ENCODE peak calls at places on chromosome 2, in seven cellular contexts. B is lung, W is HTR-8/SVneo, S is astrocyte of the spinal cord, Y is nucleus accumbens, D is epithelial cell of esophagus, Q is substantia nigra. C is an unnamed sample.

GRCh38 chr2:108587621-108588020 is 53.4 kb downstream of the LIMS1 start:
- DNase-seq in B (no peak), W (no peak), S (peak; percentile 88), Y (no peak), D (peak; percentile 69), Q (no peak), C (peak; percentile 44)

GRCh38 chr2:41870948-41871522 is 176.8 kb upstream of the PKDCC start:
- DNase-seq in B (no peak), W (no peak), S (no peak), Y (no peak), D (no peak), Q (no peak), C (no peak)

GRCh38 chr2:199850718-199851498 is at the start of gene FTCDNL1:
- DNase-seq in B (peak; percentile 66), W (peak; percentile 40), S (peak; percentile 46), Y (peak; percentile 57), D (peak; percentile 56), Q (peak; percentile 55), C (peak; percentile 59)

GRCh38 chr2:8515864-8516533 is 165.9 kb upstream of the ID2 start:
- DNase-seq in B (no peak), W (no peak), S (no peak), Y (no peak), D (no peak), Q (no peak), C (no peak)

GRCh38 chr2:24972315-24972958 is 682 bp upstream of the DNAJC27 start:
- DNase-seq in B (no peak), W (peak; percentile 30), S (peak; percentile 50), Y (no peak), D (peak; percentile 31), Q (no peak), C (peak; percentile 59)

GRCh38 chr2:152411154-152411553 is 76.2 kb downstream of the FMNL2 start:
- DNase-seq in B (no peak), W (no peak), S (no peak), Y (no peak), D (peak; percentile 46), Q (no peak), C (no peak)

GRCh38 chr2:110818767-110819481 is 86.6 kb downstream of the ACOXL start:
- DNase-seq in B (no peak), W (no peak), S (no peak), Y (no peak), D (no peak), Q (no peak), C (no peak)

GRCh38 chr2:120059483-120059882 is 46.6 kb downstream of the EPB41L5 start:
- DNase-seq in B (no peak), W (no peak), S (no peak), Y (no peak), D (no peak), Q (no peak), C (no peak)

GRCh38 chr2:131801210-131801744 is 273.6 kb downstream of the CCDC74A start:
- DNase-seq in B (no peak), W (no peak), S (no peak), Y (no peak), D (no peak), Q (no peak), C (peak; percentile 21)

GRCh38 chr2:96205238-96205637 is 3.4 kb downstream of the STARD7 start:
- DNase-seq in B (no peak), W (no peak), S (peak; percentile 31), Y (no peak), D (peak; percentile 29), Q (no peak), C (no peak)

GRCh38 chr2:219434718-219435525 is at the start of gene SPEG:
- DNase-seq in B (no peak), W (no peak), S (no peak), Y (no peak), D (no peak), Q (no peak), C (peak; percentile 38)

GRCh38 chr2:182649316-182649715 is 66.7 kb upstream of the DNAJC10 start:
- DNase-seq in B (no peak), W (no peak), S (peak; percentile 39), Y (no peak), D (peak; percentile 42), Q (no peak), C (no peak)

GRCh38 chr2:236184701-236185100 is 16.5 kb upstream of the GBX2 start:
- DNase-seq in B (no peak), W (no peak), S (no peak), Y (no peak), D (no peak), Q (no peak), C (no peak)

GRCh38 chr2:157261199-157261782 is 3.8 kb downstream of the GALNT5 start:
- DNase-seq in B (peak; percentile 39), W (no peak), S (peak; percentile 54), Y (no peak), D (peak; percentile 91), Q (no peak), C (no peak)

GRCh38 chr2:216606551-216607527 is 26.4 kb upstream of the IGFBP2 start:
- DNase-seq in B (no peak), W (no peak), S (no peak), Y (no peak), D (no peak), Q (no peak), C (no peak)

GRCh38 chr2:181123798-181124217 is 143.4 kb downstream of the UBE2E3 start:
- DNase-seq in B (no peak), W (no peak), S (peak; percentile 63), Y (no peak), D (peak; percentile 22), Q (no peak), C (no peak)